ENCODE peak calls at places on chromosomes 2 and 18, in six cellular contexts. One of them, this sample, is unnamed.

GRCh38 chr2:41994177-41994576 is 53.6 kb upstream of the PKDCC start:
- DNase-seq in psoas muscle: no peak
- DNase-seq in AG10803: peak; percentile 93
- DNase-seq in heart left ventricle: no peak
- DNase-seq in kidney epithelial cell: no peak
- DNase-seq in HFF-Myc: peak; percentile 12
- DNase-seq in this sample: no peak

GRCh38 chr18:3794537-3795348 is 344.8 kb downstream of the TGIF1 start:
- DNase-seq in psoas muscle: no peak
- DNase-seq in AG10803: peak; percentile 78
- DNase-seq in heart left ventricle: peak; percentile 33
- DNase-seq in kidney epithelial cell: peak; percentile 62
- DNase-seq in HFF-Myc: peak; percentile 82
- DNase-seq in this sample: no peak

GRCh38 chr18:44729631-44730101 is 49.0 kb downstream of the SETBP1 start:
- DNase-seq in psoas muscle: no peak
- DNase-seq in AG10803: peak; percentile 75
- DNase-seq in heart left ventricle: no peak
- DNase-seq in kidney epithelial cell: no peak
- DNase-seq in HFF-Myc: peak; percentile 36
- DNase-seq in this sample: no peak

GRCh38 chr2:31931916-31932315 is 78.9 kb downstream of the MEMO1 start:
- DNase-seq in psoas muscle: no peak
- DNase-seq in AG10803: no peak
- DNase-seq in heart left ventricle: no peak
- DNase-seq in kidney epithelial cell: no peak
- DNase-seq in HFF-Myc: no peak
- DNase-seq in this sample: no peak

GRCh38 chr2:86765308-86765695 is 25.4 kb downstream of the CD8A start:
- DNase-seq in psoas muscle: no peak
- DNase-seq in AG10803: no peak
- DNase-seq in heart left ventricle: no peak
- DNase-seq in kidney epithelial cell: no peak
- DNase-seq in HFF-Myc: no peak
- DNase-seq in this sample: no peak

GRCh38 chr2:74849228-74849892 is 15.4 kb downstream of the HK2 start:
- DNase-seq in psoas muscle: peak; percentile 65
- DNase-seq in AG10803: no peak
- DNase-seq in heart left ventricle: peak; percentile 58
- DNase-seq in kidney epithelial cell: no peak
- DNase-seq in HFF-Myc: no peak
- DNase-seq in this sample: no peak

GRCh38 chr2:141526760-141527159 is 604.1 kb downstream of the LRP1B start:
- DNase-seq in psoas muscle: no peak
- DNase-seq in AG10803: no peak
- DNase-seq in heart left ventricle: no peak
- DNase-seq in kidney epithelial cell: no peak
- DNase-seq in HFF-Myc: no peak
- DNase-seq in this sample: no peak

GRCh38 chr2:200741468-200742202 is 70.1 kb upstream of the BZW1 start:
- DNase-seq in psoas muscle: no peak
- DNase-seq in AG10803: peak; percentile 9
- DNase-seq in heart left ventricle: no peak
- DNase-seq in kidney epithelial cell: no peak
- DNase-seq in HFF-Myc: no peak
- DNase-seq in this sample: no peak

GRCh38 chr18:36330435-36331049 is 33.0 kb downstream of the FHOD3 start:
- DNase-seq in psoas muscle: no peak
- DNase-seq in AG10803: peak; percentile 26
- DNase-seq in heart left ventricle: no peak
- DNase-seq in kidney epithelial cell: no peak
- DNase-seq in HFF-Myc: no peak
- DNase-seq in this sample: no peak

GRCh38 chr2:106163948-106164580 is 30.0 kb downstream of the UXS1 start:
- DNase-seq in psoas muscle: no peak
- DNase-seq in AG10803: no peak
- DNase-seq in heart left ventricle: no peak
- DNase-seq in kidney epithelial cell: no peak
- DNase-seq in HFF-Myc: no peak
- DNase-seq in this sample: no peak

GRCh38 chr2:191362841-191363240 is 117.6 kb downstream of the MYO1B start:
- DNase-seq in psoas muscle: no peak
- DNase-seq in AG10803: no peak
- DNase-seq in heart left ventricle: no peak
- DNase-seq in kidney epithelial cell: no peak
- DNase-seq in HFF-Myc: no peak
- DNase-seq in this sample: no peak

GRCh38 chr2:61183815-61184214 is 21.8 kb downstream of the C2orf74 start:
- DNase-seq in psoas muscle: no peak
- DNase-seq in AG10803: no peak
- DNase-seq in heart left ventricle: no peak
- DNase-seq in kidney epithelial cell: no peak
- DNase-seq in HFF-Myc: no peak
- DNase-seq in this sample: no peak

GRCh38 chr2:231810905-231811304 is 24.7 kb downstream of the COPS7B start:
- DNase-seq in psoas muscle: no peak
- DNase-seq in AG10803: peak; percentile 86
- DNase-seq in heart left ventricle: no peak
- DNase-seq in kidney epithelial cell: no peak
- DNase-seq in HFF-Myc: peak; percentile 77
- DNase-seq in this sample: no peak

GRCh38 chr2:11962707-11963358 is 216.4 kb downstream of the LPIN1 start:
- DNase-seq in psoas muscle: no peak
- DNase-seq in AG10803: no peak
- DNase-seq in heart left ventricle: no peak
- DNase-seq in kidney epithelial cell: peak; percentile 43
- DNase-seq in HFF-Myc: peak; percentile 29
- DNase-seq in this sample: peak; percentile 48

GRCh38 chr2:51000849-51001617 is 30.9 kb downstream of the NRXN1 start:
- DNase-seq in psoas muscle: no peak
- DNase-seq in AG10803: no peak
- DNase-seq in heart left ventricle: no peak
- DNase-seq in kidney epithelial cell: no peak
- DNase-seq in HFF-Myc: no peak
- DNase-seq in this sample: no peak

GRCh38 chr2:78999410-78999809 is 26.1 kb upstream of the REG3G start:
- DNase-seq in psoas muscle: no peak
- DNase-seq in AG10803: no peak
- DNase-seq in heart left ventricle: no peak
- DNase-seq in kidney epithelial cell: no peak
- DNase-seq in HFF-Myc: no peak
- DNase-seq in this sample: no peak

GRCh38 chr2:220011859-220012258 is 384.4 kb downstream of the SLC4A3 start:
- DNase-seq in psoas muscle: no peak
- DNase-seq in AG10803: no peak
- DNase-seq in heart left ventricle: no peak
- DNase-seq in kidney epithelial cell: no peak
- DNase-seq in HFF-Myc: no peak
- DNase-seq in this sample: no peak

GRCh38 chr2:85668009-85668856 is at the start of gene SFTPB:
- DNase-seq in psoas muscle: no peak
- DNase-seq in AG10803: peak; percentile 54
- DNase-seq in heart left ventricle: no peak
- DNase-seq in kidney epithelial cell: no peak
- DNase-seq in HFF-Myc: no peak
- DNase-seq in this sample: no peak

GRCh38 chr2:117828870-117829269 is 14.4 kb downstream of the DDX18 start:
- DNase-seq in psoas muscle: no peak
- DNase-seq in AG10803: no peak
- DNase-seq in heart left ventricle: no peak
- DNase-seq in kidney epithelial cell: no peak
- DNase-seq in HFF-Myc: no peak
- DNase-seq in this sample: no peak

GRCh38 chr18:57630759-57631660 is 9.4 kb upstream of the NARS1 start:
- DNase-seq in psoas muscle: no peak
- DNase-seq in AG10803: no peak
- DNase-seq in heart left ventricle: no peak
- DNase-seq in kidney epithelial cell: peak; percentile 35
- DNase-seq in HFF-Myc: no peak
- DNase-seq in this sample: peak; percentile 43

GRCh38 chr18:48932822-48933510 is 17.8 kb downstream of the SMAD7 start:
- DNase-seq in psoas muscle: no peak
- DNase-seq in AG10803: no peak
- DNase-seq in heart left ventricle: peak; percentile 61
- DNase-seq in kidney epithelial cell: no peak
- DNase-seq in HFF-Myc: no peak
- DNase-seq in this sample: no peak

GRCh38 chr2:127810156-127810636 is 775 bp downstream of the WDR33 start:
- DNase-seq in psoas muscle: no peak
- DNase-seq in AG10803: peak; percentile 21
- DNase-seq in heart left ventricle: no peak
- DNase-seq in kidney epithelial cell: no peak
- DNase-seq in HFF-Myc: no peak
- DNase-seq in this sample: peak; percentile 31

GRCh38 chr2:216659301-216659700 is 26.1 kb downstream of the IGFBP2 start:
- DNase-seq in psoas muscle: no peak
- DNase-seq in AG10803: no peak
- DNase-seq in heart left ventricle: no peak
- DNase-seq in kidney epithelial cell: no peak
- DNase-seq in HFF-Myc: no peak
- DNase-seq in this sample: no peak

GRCh38 chr2:4047961-4048891 is 344.9 kb downstream of the DCDC2C start:
- DNase-seq in psoas muscle: no peak
- DNase-seq in AG10803: no peak
- DNase-seq in heart left ventricle: no peak
- DNase-seq in kidney epithelial cell: peak; percentile 1
- DNase-seq in HFF-Myc: no peak
- DNase-seq in this sample: no peak

GRCh38 chr2:162007447-162008040 is 66.5 kb downstream of the DPP4 start:
- DNase-seq in psoas muscle: no peak
- DNase-seq in AG10803: no peak
- DNase-seq in heart left ventricle: no peak
- DNase-seq in kidney epithelial cell: no peak
- DNase-seq in HFF-Myc: no peak
- DNase-seq in this sample: no peak

GRCh38 chr2:31980674-31981356 is 30.0 kb downstream of the MEMO1 start:
- DNase-seq in psoas muscle: no peak
- DNase-seq in AG10803: peak; percentile 13
- DNase-seq in heart left ventricle: no peak
- DNase-seq in kidney epithelial cell: no peak
- DNase-seq in HFF-Myc: no peak
- DNase-seq in this sample: no peak

GRCh38 chr2:133605031-133605773 is 36.9 kb upstream of the NCKAP5 start:
- DNase-seq in psoas muscle: no peak
- DNase-seq in AG10803: no peak
- DNase-seq in heart left ventricle: no peak
- DNase-seq in kidney epithelial cell: no peak
- DNase-seq in HFF-Myc: no peak
- DNase-seq in this sample: no peak

GRCh38 chr2:188695953-188696352 is 278.2 kb upstream of the COL3A1 start:
- DNase-seq in psoas muscle: no peak
- DNase-seq in AG10803: peak; percentile 81
- DNase-seq in heart left ventricle: no peak
- DNase-seq in kidney epithelial cell: no peak
- DNase-seq in HFF-Myc: no peak
- DNase-seq in this sample: no peak

GRCh38 chr2:150542692-150543091 is 55.2 kb upstream of the RND3 start:
- DNase-seq in psoas muscle: no peak
- DNase-seq in AG10803: no peak
- DNase-seq in heart left ventricle: no peak
- DNase-seq in kidney epithelial cell: no peak
- DNase-seq in HFF-Myc: no peak
- DNase-seq in this sample: no peak

GRCh38 chr2:103526757-103527156 is 764.9 kb downstream of the TMEM182 start:
- DNase-seq in psoas muscle: no peak
- DNase-seq in AG10803: no peak
- DNase-seq in heart left ventricle: no peak
- DNase-seq in kidney epithelial cell: no peak
- DNase-seq in HFF-Myc: no peak
- DNase-seq in this sample: no peak

GRCh38 chr2:207686812-207687211 is 24.6 kb upstream of the CCNYL1 start:
- DNase-seq in psoas muscle: no peak
- DNase-seq in AG10803: no peak
- DNase-seq in heart left ventricle: no peak
- DNase-seq in kidney epithelial cell: no peak
- DNase-seq in HFF-Myc: no peak
- DNase-seq in this sample: no peak

GRCh38 chr2:164061129-164061746 is 325.4 kb upstream of the FIGN start:
- DNase-seq in psoas muscle: no peak
- DNase-seq in AG10803: peak; percentile 22
- DNase-seq in heart left ventricle: peak; percentile 28
- DNase-seq in kidney epithelial cell: no peak
- DNase-seq in HFF-Myc: no peak
- DNase-seq in this sample: no peak
- TF ChIP-seq CTCF in psoas muscle: peak; percentile 56
- TF ChIP-seq CTCF in AG10803: peak; percentile 76
- TF ChIP-seq CTCF in heart left ventricle: peak; percentile 66
- TF ChIP-seq CTCF in kidney epithelial cell: peak; percentile 61
- TF ChIP-seq CTCF in HFF-Myc: peak; percentile 56
- TF ChIP-seq CTCF in this sample: peak; percentile 86

DNA sequence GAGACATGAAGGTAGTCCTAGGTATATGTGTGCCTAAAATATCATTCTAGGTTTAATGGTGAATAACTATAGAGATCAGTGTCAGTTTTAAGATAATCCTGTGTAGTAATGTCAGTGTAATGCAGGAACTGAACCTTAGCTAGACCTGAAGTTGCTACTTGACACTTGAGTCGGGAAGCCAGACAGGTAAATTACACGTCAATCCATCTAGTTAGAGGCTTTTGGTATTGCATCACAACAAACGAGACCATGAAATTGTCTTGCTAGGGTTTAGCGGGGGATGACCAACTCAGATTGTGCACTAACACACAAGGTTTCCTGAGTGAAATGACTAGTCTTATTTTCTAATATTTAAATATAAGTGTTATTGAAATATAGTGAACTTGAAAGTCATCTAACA is 2.0 kb downstream of the YPEL5 start:
- DNase-seq in psoas muscle: no peak
- DNase-seq in AG10803: no peak
- DNase-seq in heart left ventricle: no peak
- DNase-seq in kidney epithelial cell: no peak
- DNase-seq in HFF-Myc: no peak
- DNase-seq in this sample: no peak
- H3K4me3 ChIP-seq in psoas muscle: peak overlapping the region; percentile 94
- H3K4me3 ChIP-seq in AG10803: no peak overlapping the region
- H3K4me3 ChIP-seq in heart left ventricle: peak overlapping the region; percentile 97
- H3K4me3 ChIP-seq in kidney epithelial cell: no peak overlapping the region
- H3K4me3 ChIP-seq in HFF-Myc: no peak overlapping the region
- H3K4me3 ChIP-seq in this sample: no peak overlapping the region

DNA sequence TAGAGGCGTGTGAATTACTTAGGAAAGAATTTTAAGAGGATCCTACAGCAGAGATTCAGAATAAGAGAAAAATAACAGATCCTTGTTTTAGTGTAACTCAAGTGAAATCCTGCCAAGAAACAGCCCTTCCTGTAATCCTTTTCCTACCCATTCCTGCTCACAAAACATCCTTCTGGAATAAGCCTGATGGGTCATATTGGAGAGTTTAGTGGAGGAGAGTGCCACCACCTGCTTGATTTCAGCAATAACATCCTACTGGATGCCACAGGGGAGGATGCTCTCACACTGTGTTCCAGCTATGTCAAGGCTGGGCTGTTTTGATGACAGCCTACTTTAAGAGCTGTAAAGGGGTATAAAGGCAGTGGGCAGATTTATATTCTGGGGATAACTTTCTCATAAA is 54.8 kb upstream of the CCDC178 start:
- DNase-seq in psoas muscle: no peak
- DNase-seq in AG10803: peak; percentile 1
- DNase-seq in heart left ventricle: no peak
- DNase-seq in kidney epithelial cell: no peak
- DNase-seq in HFF-Myc: no peak
- DNase-seq in this sample: peak; percentile 12
- TF ChIP-seq CTCF in psoas muscle: no peak
- TF ChIP-seq CTCF in AG10803: no peak
- TF ChIP-seq CTCF in heart left ventricle: peak; percentile 43
- TF ChIP-seq CTCF in kidney epithelial cell: peak; percentile 68
- TF ChIP-seq CTCF in HFF-Myc: peak; percentile 33
- TF ChIP-seq CTCF in this sample: peak; percentile 84

GRCh38 chr2:14632133-14632936 is at the start of gene LRATD1:
- DNase-seq in psoas muscle: peak; percentile 86
- DNase-seq in AG10803: peak; percentile 79
- DNase-seq in heart left ventricle: peak; percentile 90
- DNase-seq in kidney epithelial cell: peak; percentile 59
- DNase-seq in HFF-Myc: no peak
- DNase-seq in this sample: no peak
- H3K4me3 ChIP-seq in psoas muscle: peak within 1 kb of the TSS; percentile 62
- H3K4me3 ChIP-seq in AG10803: peak within 1 kb of the TSS; percentile 73
- H3K4me3 ChIP-seq in heart left ventricle: peak within 1 kb of the TSS; percentile 56
- H3K4me3 ChIP-seq in kidney epithelial cell: peak within 1 kb of the TSS; percentile 47
- H3K4me3 ChIP-seq in HFF-Myc: peak within 1 kb of the TSS; percentile 30
- H3K4me3 ChIP-seq in this sample: peak within 1 kb of the TSS; percentile 75

This sample was measured in epithelial cell of proximal tubule.